ENCODE peak calls at places on chromosomes 5 and 9, in nine cellular contexts. One of them, this sample, is unnamed.

GRCh38 chr5:84191296-84191695 is 193.4 kb downstream of the EDIL3 start:
- DNase-seq in left lung: no peak
- DNase-seq in choroid plexus epithelial cell: peak; percentile 50
- DNase-seq in breast epithelium: no peak
- DNase-seq in astrocyte of the spinal cord: peak; percentile 68
- DNase-seq in natural killer cell: no peak
- DNase-seq in mesothelial cell of epicardium: no peak
- DNase-seq in tibial nerve: no peak
- DNase-seq in lower leg skin: no peak
- DNase-seq in this sample: no peak

GRCh38 chr5:159732220-159732619 is 184.1 kb upstream of the ADRA1B start:
- DNase-seq in breast epithelium: no peak
- DNase-seq in astrocyte of the spinal cord: no peak
- DNase-seq in mesothelial cell of epicardium: no peak
- DNase-seq in lower leg skin: no peak
- DNase-seq in natural killer cell: peak; percentile 16
- DNase-seq in left lung: no peak
- DNase-seq in choroid plexus epithelial cell: no peak
- DNase-seq in tibial nerve: no peak
- DNase-seq in this sample: no peak

GRCh38 chr9:89678394-89679005 is 73.7 kb downstream of the GADD45G start:
- DNase-seq in astrocyte of the spinal cord: no peak
- DNase-seq in choroid plexus epithelial cell: no peak
- DNase-seq in natural killer cell: no peak
- DNase-seq in tibial nerve: no peak
- DNase-seq in left lung: no peak
- DNase-seq in lower leg skin: no peak
- DNase-seq in breast epithelium: no peak
- DNase-seq in mesothelial cell of epicardium: no peak
- DNase-seq in this sample: no peak

GRCh38 chr5:96896806-96897205 is 20.5 kb downstream of the ERAP2 start:
- DNase-seq in tibial nerve: no peak
- DNase-seq in natural killer cell: no peak
- DNase-seq in lower leg skin: no peak
- DNase-seq in left lung: no peak
- DNase-seq in mesothelial cell of epicardium: no peak
- DNase-seq in breast epithelium: no peak
- DNase-seq in choroid plexus epithelial cell: no peak
- DNase-seq in astrocyte of the spinal cord: no peak
- DNase-seq in this sample: no peak

GRCh38 chr9:114588150-114588663 is 638 bp downstream of the ATP6V1G1 start:
- DNase-seq in choroid plexus epithelial cell: peak; percentile 69
- DNase-seq in natural killer cell: no peak
- DNase-seq in mesothelial cell of epicardium: no peak
- DNase-seq in breast epithelium: no peak
- DNase-seq in astrocyte of the spinal cord: peak; percentile 44
- DNase-seq in lower leg skin: no peak
- DNase-seq in left lung: no peak
- DNase-seq in tibial nerve: peak; percentile 27
- DNase-seq in this sample: no peak

GRCh38 chr9:70880523-70880922 is 240.9 kb downstream of the TRPM3 start:
- DNase-seq in astrocyte of the spinal cord: no peak
- DNase-seq in choroid plexus epithelial cell: no peak
- DNase-seq in left lung: no peak
- DNase-seq in tibial nerve: no peak
- DNase-seq in lower leg skin: no peak
- DNase-seq in natural killer cell: no peak
- DNase-seq in mesothelial cell of epicardium: no peak
- DNase-seq in breast epithelium: no peak
- DNase-seq in this sample: no peak

GRCh38 chr5:60332244-60333018 is 367.5 kb downstream of the DEPDC1B start:
- DNase-seq in left lung: no peak
- DNase-seq in astrocyte of the spinal cord: peak; percentile 45
- DNase-seq in mesothelial cell of epicardium: no peak
- DNase-seq in lower leg skin: no peak
- DNase-seq in natural killer cell: no peak
- DNase-seq in tibial nerve: no peak
- DNase-seq in breast epithelium: no peak
- DNase-seq in choroid plexus epithelial cell: peak; percentile 56
- DNase-seq in this sample: no peak

GRCh38 chr9:3698531-3698930 is 172.7 kb upstream of the RFX3 start:
- DNase-seq in left lung: no peak
- DNase-seq in mesothelial cell of epicardium: no peak
- DNase-seq in astrocyte of the spinal cord: no peak
- DNase-seq in tibial nerve: no peak
- DNase-seq in breast epithelium: no peak
- DNase-seq in choroid plexus epithelial cell: no peak
- DNase-seq in natural killer cell: no peak
- DNase-seq in lower leg skin: no peak
- DNase-seq in this sample: no peak

GRCh38 chr9:27925815-27926214 is 352.5 kb upstream of the C9orf72 start:
- DNase-seq in natural killer cell: no peak
- DNase-seq in left lung: no peak
- DNase-seq in lower leg skin: no peak
- DNase-seq in breast epithelium: no peak
- DNase-seq in mesothelial cell of epicardium: no peak
- DNase-seq in choroid plexus epithelial cell: no peak
- DNase-seq in astrocyte of the spinal cord: no peak
- DNase-seq in tibial nerve: no peak
- DNase-seq in this sample: no peak

GRCh38 chr5:114361724-114362196 is at the start of gene KCNN2:
- DNase-seq in mesothelial cell of epicardium: peak; percentile 87
- DNase-seq in lower leg skin: peak; percentile 84
- DNase-seq in breast epithelium: peak; percentile 81
- DNase-seq in astrocyte of the spinal cord: peak; percentile 58
- DNase-seq in natural killer cell: no peak
- DNase-seq in tibial nerve: peak; percentile 9
- DNase-seq in left lung: peak; percentile 81
- DNase-seq in choroid plexus epithelial cell: peak; percentile 35
- DNase-seq in this sample: peak; percentile 94

GRCh38 chr9:81915801-81916505 is 12.3 kb upstream of the SPATA31D4 start:
- DNase-seq in astrocyte of the spinal cord: no peak
- DNase-seq in tibial nerve: no peak
- DNase-seq in choroid plexus epithelial cell: no peak
- DNase-seq in lower leg skin: no peak
- DNase-seq in mesothelial cell of epicardium: no peak
- DNase-seq in left lung: no peak
- DNase-seq in natural killer cell: no peak
- DNase-seq in breast epithelium: no peak
- DNase-seq in this sample: no peak

GRCh38 chr5:175790796-175791195 is 80.6 kb upstream of the CPLX2 start:
- DNase-seq in astrocyte of the spinal cord: no peak
- DNase-seq in breast epithelium: no peak
- DNase-seq in choroid plexus epithelial cell: no peak
- DNase-seq in lower leg skin: no peak
- DNase-seq in natural killer cell: no peak
- DNase-seq in left lung: no peak
- DNase-seq in tibial nerve: no peak
- DNase-seq in mesothelial cell of epicardium: no peak
- DNase-seq in this sample: no peak

GRCh38 chr5:177303121-177303924 is at the start of the genes PRELID1 and RAB24:
- DNase-seq in tibial nerve: peak; percentile 87
- DNase-seq in astrocyte of the spinal cord: peak; percentile 82
- DNase-seq in lower leg skin: peak; percentile 98
- DNase-seq in left lung: peak; percentile 98
- DNase-seq in mesothelial cell of epicardium: peak; percentile 94
- DNase-seq in breast epithelium: peak; percentile 91
- DNase-seq in natural killer cell: peak; percentile 92
- DNase-seq in choroid plexus epithelial cell: peak; percentile 79
- DNase-seq in this sample: peak; percentile 87

GRCh38 chr5:132100672-132101261 is 27.2 kb downstream of the CSF2 start:
- DNase-seq in left lung: no peak
- DNase-seq in tibial nerve: no peak
- DNase-seq in astrocyte of the spinal cord: no peak
- DNase-seq in breast epithelium: no peak
- DNase-seq in natural killer cell: no peak
- DNase-seq in choroid plexus epithelial cell: no peak
- DNase-seq in lower leg skin: peak; percentile 65
- DNase-seq in mesothelial cell of epicardium: no peak
- DNase-seq in this sample: no peak

GRCh38 chr5:140261403-140262171 is 41.3 kb downstream of the PFDN1 start:
- DNase-seq in astrocyte of the spinal cord: peak; percentile 85
- DNase-seq in mesothelial cell of epicardium: no peak
- DNase-seq in natural killer cell: no peak
- DNase-seq in tibial nerve: peak; percentile 67
- DNase-seq in breast epithelium: no peak
- DNase-seq in lower leg skin: no peak
- DNase-seq in choroid plexus epithelial cell: peak; percentile 94
- DNase-seq in left lung: no peak
- DNase-seq in this sample: no peak
- TF ChIP-seq CTCF in astrocyte of the spinal cord: no peak
- TF ChIP-seq CTCF in mesothelial cell of epicardium: no peak
- TF ChIP-seq CTCF in natural killer cell: no peak
- TF ChIP-seq CTCF in tibial nerve: no peak
- TF ChIP-seq CTCF in breast epithelium: no peak
- TF ChIP-seq CTCF in lower leg skin: no peak
- TF ChIP-seq CTCF in choroid plexus epithelial cell: peak; percentile 26
- TF ChIP-seq CTCF in left lung: no peak
- TF ChIP-seq CTCF in this sample: no peak

DNA sequence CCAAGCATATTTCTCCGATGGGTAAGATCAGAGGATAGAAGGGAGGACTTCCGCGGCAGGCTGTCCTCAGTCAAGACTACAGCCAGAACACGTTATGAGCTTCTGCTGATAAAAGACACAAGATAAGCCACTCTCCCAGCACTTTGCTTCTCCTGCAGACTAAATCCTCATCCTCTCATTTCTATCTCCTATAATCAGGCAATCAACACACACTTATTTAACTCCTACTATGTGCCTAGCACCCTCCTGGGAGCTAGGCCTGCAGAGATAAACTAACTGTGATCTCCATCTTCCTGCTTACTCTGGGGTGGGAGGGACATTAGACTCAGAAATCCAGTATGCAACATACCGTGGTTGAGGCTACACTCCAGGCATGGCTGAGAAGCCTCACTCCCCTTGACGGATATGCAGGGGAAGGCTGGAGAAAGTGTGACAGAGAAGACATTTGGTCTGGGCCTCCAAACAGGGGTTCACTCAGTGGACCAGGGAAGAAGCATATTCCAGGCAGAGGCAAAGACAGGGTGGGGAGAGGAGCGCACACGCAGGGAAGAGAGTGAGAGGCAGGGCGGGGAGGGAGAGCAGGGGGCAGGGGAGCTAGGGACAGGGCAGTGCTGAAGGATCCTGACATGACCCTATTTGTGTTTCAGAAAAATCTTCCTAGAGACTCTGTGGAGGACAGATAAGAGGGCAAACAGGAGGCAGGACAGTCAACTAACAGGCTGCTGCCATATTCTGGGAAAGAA is 274.1 kb downstream of the DENND1A start:
- DNase-seq in lower leg skin: no peak
- DNase-seq in choroid plexus epithelial cell: no peak
- DNase-seq in mesothelial cell of epicardium: no peak
- DNase-seq in tibial nerve: no peak
- DNase-seq in breast epithelium: no peak
- DNase-seq in astrocyte of the spinal cord: no peak
- DNase-seq in left lung: no peak
- DNase-seq in natural killer cell: no peak
- DNase-seq in this sample: no peak
- TF ChIP-seq CTCF in lower leg skin: no peak
- TF ChIP-seq CTCF in choroid plexus epithelial cell: no peak
- TF ChIP-seq CTCF in mesothelial cell of epicardium: no peak
- TF ChIP-seq CTCF in tibial nerve: no peak
- TF ChIP-seq CTCF in breast epithelium: no peak
- TF ChIP-seq CTCF in astrocyte of the spinal cord: no peak
- TF ChIP-seq CTCF in left lung: no peak
- TF ChIP-seq CTCF in natural killer cell: no peak
- TF ChIP-seq CTCF in this sample: no peak

DNA sequence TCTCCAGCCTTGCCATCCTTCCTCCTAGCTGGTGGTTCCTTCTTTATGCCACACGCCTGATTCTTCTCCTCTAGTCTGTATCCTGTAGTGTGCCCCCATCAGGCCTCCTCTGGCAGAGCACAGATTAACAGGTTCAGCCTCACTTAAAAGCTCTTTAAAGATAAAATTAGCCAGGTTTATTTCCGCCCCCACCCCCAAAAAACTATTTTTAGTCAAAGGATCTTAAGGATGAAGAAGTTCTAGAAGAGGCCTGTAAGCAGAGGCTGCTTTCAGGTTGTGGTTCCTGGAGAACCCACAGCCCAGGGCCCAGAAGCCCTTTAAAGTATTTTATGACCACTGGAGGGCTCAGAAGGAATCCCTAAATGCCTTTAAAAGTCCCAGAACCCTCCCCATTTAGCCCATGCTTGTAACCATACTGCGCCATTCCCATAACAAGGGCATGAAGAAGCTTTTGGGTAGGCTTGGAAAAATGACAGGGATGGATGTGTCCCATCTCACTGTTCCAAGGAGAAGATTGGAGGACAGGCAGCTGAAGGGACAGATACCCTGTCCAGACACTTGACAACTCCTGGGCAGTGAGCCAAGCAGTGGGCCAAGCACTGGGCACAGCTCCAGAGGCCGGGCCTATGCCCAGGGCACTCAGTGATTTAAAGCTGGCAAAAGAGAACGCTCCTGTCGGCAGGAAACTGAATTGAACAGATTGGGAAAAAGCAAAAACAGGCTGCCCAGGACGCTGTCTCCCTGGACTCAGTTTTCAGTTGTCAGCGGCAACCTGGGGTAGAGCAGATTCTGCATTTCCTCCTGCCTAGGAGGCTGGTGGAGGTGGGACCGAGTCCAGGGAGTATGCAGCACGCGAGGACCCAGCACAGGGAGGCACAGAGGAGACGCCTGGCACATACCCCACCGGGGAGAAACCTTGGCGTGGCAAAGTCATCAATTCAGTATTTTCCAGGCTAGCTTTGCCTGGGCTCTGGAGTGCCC is 106.3 kb upstream of the SSBP2 start:
- DNase-seq in left lung: peak; percentile 79
- DNase-seq in breast epithelium: peak; percentile 72
- DNase-seq in choroid plexus epithelial cell: peak; percentile 15
- DNase-seq in lower leg skin: peak; percentile 87
- DNase-seq in astrocyte of the spinal cord: peak; percentile 15
- DNase-seq in mesothelial cell of epicardium: no peak
- DNase-seq in natural killer cell: no peak
- DNase-seq in tibial nerve: peak; percentile 61
- DNase-seq in this sample: peak; percentile 69
- TF ChIP-seq CTCF in left lung: peak; percentile 6
- TF ChIP-seq CTCF in breast epithelium: peak; percentile 41
- TF ChIP-seq CTCF in choroid plexus epithelial cell: peak; percentile 45
- TF ChIP-seq CTCF in lower leg skin: no peak
- TF ChIP-seq CTCF in astrocyte of the spinal cord: peak; percentile 33
- TF ChIP-seq CTCF in mesothelial cell of epicardium: no peak
- TF ChIP-seq CTCF in natural killer cell: no peak
- TF ChIP-seq CTCF in tibial nerve: peak; percentile 3
- TF ChIP-seq CTCF in this sample: no peak

DNA sequence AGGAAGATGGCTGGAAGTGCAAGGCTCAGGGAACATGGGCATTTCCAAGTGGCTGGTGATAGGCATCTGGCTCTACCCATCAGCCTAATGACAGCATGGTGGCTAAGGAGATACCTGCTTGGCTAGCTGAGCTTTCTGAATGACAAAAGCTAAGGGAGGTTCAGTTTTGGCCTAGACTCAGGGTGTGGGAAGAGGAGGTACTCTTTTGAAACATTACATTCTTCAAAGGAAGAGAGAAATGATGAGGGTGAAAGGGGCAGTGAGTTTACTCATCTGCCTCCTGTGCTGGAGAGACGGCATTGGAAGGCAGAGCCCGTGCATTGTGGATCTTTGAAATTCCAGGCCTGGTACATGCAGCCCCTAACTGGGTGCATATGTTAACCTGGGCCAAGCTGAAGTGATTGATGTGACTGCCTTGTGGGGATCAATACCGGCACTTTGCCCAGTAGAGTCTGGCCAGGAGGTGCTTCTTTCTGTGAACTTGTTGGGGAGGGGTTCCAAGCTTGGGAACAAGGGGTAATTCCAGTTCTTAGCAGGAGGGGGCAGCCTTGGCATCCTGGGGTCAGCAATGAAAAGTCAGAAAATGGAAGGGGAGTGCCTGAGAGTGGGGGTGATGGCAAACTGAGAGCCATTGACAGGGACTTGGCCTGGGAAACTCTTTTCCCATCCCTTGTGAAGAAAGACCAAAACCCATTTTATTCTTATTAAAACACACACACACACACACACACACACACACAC is 108.6 kb downstream of the ACER2 start:
- DNase-seq in lower leg skin: no peak
- DNase-seq in mesothelial cell of epicardium: no peak
- DNase-seq in breast epithelium: no peak
- DNase-seq in tibial nerve: no peak
- DNase-seq in natural killer cell: no peak
- DNase-seq in left lung: no peak
- DNase-seq in choroid plexus epithelial cell: no peak
- DNase-seq in astrocyte of the spinal cord: no peak
- DNase-seq in this sample: no peak
- TF ChIP-seq CTCF in lower leg skin: no peak
- TF ChIP-seq CTCF in mesothelial cell of epicardium: no peak
- TF ChIP-seq CTCF in breast epithelium: no peak
- TF ChIP-seq CTCF in tibial nerve: no peak
- TF ChIP-seq CTCF in natural killer cell: no peak
- TF ChIP-seq CTCF in left lung: no peak
- TF ChIP-seq CTCF in choroid plexus epithelial cell: peak; percentile 45
- TF ChIP-seq CTCF in astrocyte of the spinal cord: peak; percentile 22
- TF ChIP-seq CTCF in this sample: no peak